ENCODE peak calls at places on chromosomes 5 and 9, in eight cellular contexts. P, C, S, J, V, Q, M and X are unnamed samples.

GRCh38 chr9:137138701-137139467 is at the start of gene GRIN1:
- DNase-seq in C (no peak), V (no peak), M (no peak), J (no peak), S (no peak), P (no peak), Q (peak; percentile 58), X (no peak)

GRCh38 chr5:74209566-74209965 is 431.0 kb downstream of the ENC1 start:
- DNase-seq in M (no peak), P (no peak), Q (no peak), S (no peak), C (no peak), J (no peak), V (no peak), X (no peak)

GRCh38 chr5:86968311-86968753 is 299.4 kb upstream of the RASA1 start:
- DNase-seq in P (no peak), S (no peak), C (no peak), V (peak; percentile 23), M (peak; percentile 13), Q (peak; percentile 70), J (peak; percentile 26), X (no peak)

GRCh38 chr5:59487838-59488729 is 405.4 kb downstream of the PDE4D start:
- DNase-seq in M (no peak), S (no peak), Q (no peak), V (no peak), J (no peak), P (no peak), C (no peak), X (no peak)

GRCh38 chr5:97553829-97554452 is 370.9 kb upstream of the RIOK2 start:
- DNase-seq in Q (no peak), S (no peak), V (no peak), M (no peak), J (no peak), C (no peak), P (no peak), X (no peak)

GRCh38 chr5:109316631-109317030 is 93.1 kb downstream of the PJA2 start:
- DNase-seq in J (no peak), P (peak; percentile 32), M (no peak), C (no peak), S (no peak), V (no peak), Q (no peak), X (no peak)

GRCh38 chr5:1958211-1959010 is 75.7 kb upstream of the IRX4 start:
- DNase-seq in C (no peak), S (no peak), V (no peak), P (no peak), Q (no peak), M (no peak), J (no peak), X (no peak)

GRCh38 chr9:25519286-25519685 is 159.0 kb downstream of the TUSC1 start:
- DNase-seq in M (no peak), P (peak; percentile 11), V (no peak), J (no peak), Q (no peak), C (no peak), S (no peak), X (no peak)

GRCh38 chr5:60131504-60131903 is 238.0 kb upstream of the PDE4D start:
- DNase-seq in Q (no peak), V (no peak), J (no peak), P (no peak), M (no peak), C (no peak), S (no peak), X (no peak)

GRCh38 chr9:92961627-92962302 is 14.4 kb downstream of the FGD3 start:
- DNase-seq in V (no peak), S (no peak), P (no peak), C (no peak), J (no peak), M (peak; percentile 10), Q (no peak), X (no peak)
- H3K4me1 ChIP-seq in V (peaks cover 11% of the 10 kb centered on the region), S (no peaks in the 10 kb centered on the region), P (no peaks in the 10 kb centered on the region), C (no peaks in the 10 kb centered on the region), J (peaks cover 9% of the 10 kb centered on the region), M (peaks cover 35% of the 10 kb centered on the region), Q (no peaks in the 10 kb centered on the region), X (no peaks in the 10 kb centered on the region)

DNA sequence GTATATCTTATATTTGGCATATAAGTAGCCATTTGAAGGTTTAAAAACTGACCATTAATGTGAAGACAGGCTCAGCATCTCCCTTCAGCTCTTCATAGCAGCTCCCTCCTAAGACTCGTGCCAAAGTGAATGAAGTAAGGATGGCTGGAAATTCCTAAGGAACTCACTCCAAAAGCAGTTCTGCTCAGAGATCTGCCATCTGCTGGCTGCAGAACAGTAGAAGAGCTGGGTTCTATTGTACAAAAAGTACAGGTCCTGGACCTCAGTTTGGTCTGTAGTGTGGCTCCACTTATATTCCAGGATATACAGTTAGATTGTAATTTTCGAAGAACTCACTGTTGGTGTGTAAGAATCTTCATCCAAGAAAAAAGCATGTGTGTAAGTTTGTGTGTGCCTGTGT is 104.9 kb upstream of the RUSC2 start:
- DNase-seq in Q (no peak), P (no peak), S (no peak), M (no peak), J (no peak), C (no peak), V (no peak), X (no peak)
- TF ChIP-seq CTCF in Q (peak; percentile 38), P (peak; percentile 46), S (peak; percentile 9), M (no peak), J (peak; percentile 34), C (peak; percentile 31), V (peak; percentile 45), X (peak; percentile 52)

GRCh38 chr5:141514330-141515111 is 25.6 kb downstream of the PCDHGC5 start:
- DNase-seq in S (no peak), M (peak; percentile 55), Q (no peak), J (no peak), V (no peak), C (peak; percentile 74), P (peak; percentile 93), X (no peak)
- H3K4me1 ChIP-seq in S (peaks cover 9% of the 10 kb centered on the region), M (peaks cover 90% of the 10 kb centered on the region), Q (peaks cover 54% of the 10 kb centered on the region), J (peaks cover 48% of the 10 kb centered on the region), V (peaks cover 80% of the 10 kb centered on the region), C (peaks cover 71% of the 10 kb centered on the region), P (peaks cover 27% of the 10 kb centered on the region), X (peaks cover 57% of the 10 kb centered on the region)

GRCh38 chr5:174409070-174409469 is 315.3 kb upstream of the MSX2 start:
- DNase-seq in S (no peak), Q (no peak), P (no peak), M (no peak), C (no peak), V (no peak), J (no peak), X (no peak)
- TF ChIP-seq CTCF in S (no peak), Q (no peak), P (peak; percentile 34), M (peak; percentile 52), C (no peak), V (no peak), J (no peak), X (no peak)

DNA sequence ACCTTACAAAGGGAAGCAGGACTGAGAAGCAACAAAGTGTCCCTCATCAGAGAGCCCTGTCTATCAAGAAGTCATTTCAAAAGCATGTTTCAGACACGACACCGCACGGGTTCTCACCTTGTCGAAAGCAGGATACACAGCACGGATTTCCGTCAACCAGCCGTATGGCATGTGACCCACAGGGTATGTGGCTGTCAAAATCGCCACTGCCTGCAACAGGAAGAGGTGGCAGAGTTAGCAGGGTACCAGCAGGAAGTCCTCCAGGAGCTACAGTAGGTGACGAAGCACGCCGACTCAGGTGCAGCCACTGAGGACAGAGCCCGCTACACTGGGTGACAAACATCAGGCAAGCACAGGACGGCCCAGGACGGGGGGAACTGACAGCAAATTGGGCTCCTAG is 81.2 kb downstream of the OTULIN start:
- DNase-seq in P (no peak), S (no peak), C (no peak), M (peak; percentile 45), Q (no peak), V (no peak), J (no peak), X (no peak)
- H3K4me1 ChIP-seq in P (no peaks in the 10 kb centered on the region), S (no peaks in the 10 kb centered on the region), C (peaks cover 62% of the 10 kb centered on the region), M (peaks cover 38% of the 10 kb centered on the region), Q (no peaks in the 10 kb centered on the region), V (peaks cover 47% of the 10 kb centered on the region), J (no peaks in the 10 kb centered on the region), X (peaks cover 28% of the 10 kb centered on the region)

GRCh38 chr9:123361086-123361730 is 5.2 kb downstream of the CRB2 start:
- DNase-seq in V (no peak), C (no peak), J (no peak), S (no peak), Q (no peak), M (no peak), P (no peak), X (no peak)
- TF ChIP-seq CTCF in V (no peak), C (no peak), J (no peak), S (no peak), Q (no peak), M (no peak), P (no peak), X (no peak)

GRCh38 chr9:134339183-134339806 is 13.0 kb downstream of the RXRA start:
- DNase-seq in J (no peak), C (no peak), Q (no peak), M (no peak), S (no peak), P (no peak), V (no peak), X (no peak)

GRCh38 chr9:134341306-134341705 is 15.1 kb downstream of the RXRA start:
- DNase-seq in J (peak; percentile 63), P (no peak), Q (no peak), M (no peak), C (no peak), S (no peak), V (peak; percentile 73), X (no peak)

GRCh38 chr9:134338394-134339182 is 12.3 kb downstream of the RXRA start:
- DNase-seq in V (no peak), S (no peak), M (no peak), Q (no peak), J (no peak), C (no peak), P (no peak), X (no peak)

GRCh38 chr9:134341929-134342745 is 15.9 kb downstream of the RXRA start:
- DNase-seq in P (no peak), Q (no peak), C (no peak), J (no peak), S (no peak), V (no peak), M (no peak), X (no peak)

DNA sequence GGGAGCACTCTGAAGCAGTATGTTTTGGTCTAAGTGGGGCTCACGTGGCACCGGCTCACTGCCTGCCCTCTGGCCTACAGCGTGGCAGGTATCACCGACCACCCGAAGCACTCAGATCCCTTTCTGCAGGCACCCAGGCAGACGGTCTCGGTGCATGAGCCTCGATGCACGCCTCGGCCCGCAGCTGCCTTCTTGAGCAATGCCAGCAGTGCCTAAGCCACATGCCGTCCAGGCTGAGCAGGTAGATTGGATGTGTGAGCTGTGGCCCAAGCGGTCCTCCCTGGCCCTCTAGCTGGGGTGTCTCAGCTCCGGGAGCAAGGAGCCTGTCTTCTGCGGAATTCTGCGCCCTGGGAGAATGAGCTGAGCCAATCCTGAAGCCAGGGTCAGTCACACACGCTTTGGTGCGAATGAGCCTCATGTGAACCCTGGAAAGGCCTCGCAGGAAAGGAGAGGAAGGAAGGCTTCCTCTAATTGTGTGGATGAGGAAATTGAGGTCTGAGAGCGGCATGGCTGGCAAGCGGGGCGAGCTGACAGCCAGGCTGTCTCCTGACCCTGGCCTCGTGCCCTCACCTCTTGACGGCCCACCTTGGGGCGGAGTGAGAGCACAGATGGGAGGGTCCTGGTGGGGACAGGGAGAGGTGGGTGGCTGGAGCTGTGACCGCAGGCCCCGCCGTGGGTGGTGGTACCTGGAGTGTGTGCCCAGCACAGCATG is 14.4 kb downstream of the RXRA start:
- DNase-seq in V (peak; percentile 67), S (no peak), J (peak; percentile 76), C (peak; percentile 58), P (no peak), M (no peak), Q (no peak), X (no peak)
- H3K4me1 ChIP-seq in V (peaks cover 100% of the 10 kb centered on the region), S (peaks cover 92% of the 10 kb centered on the region), J (peaks cover 100% of the 10 kb centered on the region), C (peaks cover 100% of the 10 kb centered on the region), P (peaks cover 3% of the 10 kb centered on the region), M (no peaks in the 10 kb centered on the region), Q (peaks cover 36% of the 10 kb centered on the region), X (peaks cover 100% of the 10 kb centered on the region)